ENCODE peak calls at places on chromosomes 2 and 18, in nine cellular contexts. Y is GM12891; C is HCEC 1CT; T is iris pigment epithelial cell; W is CD8-positive, alpha-beta memory T cell; D is NCI-H774; M is cardiac muscle cell; K is heart left ventricle; H is foreskin keratinocyte. R is an unnamed sample.

GRCh38 chr2:78780321-78780720 is 245.2 kb upstream of the REG3G start:
- DNase-seq in Y (no peak), C (no peak), T (no peak), W (no peak), D (peak), M (no peak), K (no peak), H (no peak), R (no peak)

GRCh38 chr2:213162515-213163118 is 11.2 kb upstream of the IKZF2 start:
- DNase-seq in Y (no peak), C (peak), T (peak), W (no peak), D (no peak), M (no peak), K (no peak), H (peak), R (no peak)

GRCh38 chr2:159064446-159065301 is 96.2 kb downstream of the TANC1 start:
- DNase-seq in Y (no peak), C (no peak), T (peak), W (no peak), D (no peak), M (peak), K (no peak), H (no peak), R (no peak)

GRCh38 chr2:242031481-242032019 is 162.0 kb downstream of the RTP5 start:
- DNase-seq in Y (no peak), C (peak), T (peak), W (peak), D (no peak), M (peak), K (no peak), H (peak), R (no peak)

GRCh38 chr2:56369316-56369715 is 185.5 kb downstream of the CCDC85A start:
- DNase-seq in Y (no peak), C (peak), T (peak), W (no peak), D (no peak), M (no peak), K (no peak), H (no peak), R (no peak)

GRCh38 chr2:20218331-20219320 is 6.3 kb downstream of the SDC1 start:
- DNase-seq in Y (no peak), C (no peak), T (no peak), W (peak), D (no peak), M (no peak), K (peak), H (no peak), R (no peak)

GRCh38 chr2:113285816-113286215 is 7.1 kb upstream of the PAX8 start:
- DNase-seq in Y (no peak), C (no peak), T (no peak), W (no peak), D (no peak), M (no peak), K (no peak), H (no peak), R (no peak)

GRCh38 chr2:143675006-143675405 is 545.8 kb downstream of the ARHGAP15 start:
- DNase-seq in Y (no peak), C (no peak), T (no peak), W (no peak), D (no peak), M (no peak), K (no peak), H (no peak), R (no peak)

GRCh38 chr2:232321817-232322559 is 56.6 kb upstream of the ALPP start:
- DNase-seq in Y (no peak), C (no peak), T (no peak), W (no peak), D (no peak), M (no peak), K (no peak), H (no peak), R (peak)

GRCh38 chr2:26904839-26905238 is 56.9 kb downstream of the DPYSL5 start:
- DNase-seq in Y (no peak), C (no peak), T (no peak), W (no peak), D (no peak), M (no peak), K (no peak), H (no peak), R (no peak)

GRCh38 chr18:22734812-22735627 is 198.1 kb upstream of the RBBP8 start:
- DNase-seq in Y (no peak), C (no peak), T (no peak), W (no peak), D (no peak), M (peak), K (no peak), H (no peak), R (peak)

GRCh38 chr2:169828141-169828811 is 1.0 kb downstream of the UBR3 start:
- DNase-seq in Y (peak), C (peak), T (peak), W (peak), D (no peak), M (peak), K (peak), H (no peak), R (peak)

GRCh38 chr18:63894367-63894766 is 6.9 kb downstream of the SERPINB2 start:
- DNase-seq in Y (no peak), C (no peak), T (no peak), W (no peak), D (no peak), M (no peak), K (no peak), H (no peak), R (no peak)

GRCh38 chr2:183125659-183126341 is 1.6 kb downstream of the NUP35 start:
- DNase-seq in Y (no peak), C (no peak), T (no peak), W (no peak), D (no peak), M (no peak), K (no peak), H (no peak), R (no peak)

GRCh38 chr2:50529600-50530218 is 502.2 kb downstream of the NRXN1 start:
- DNase-seq in Y (peak), C (peak), T (peak), W (no peak), D (peak), M (peak), K (no peak), H (no peak), R (no peak)

GRCh38 chr18:57771183-57771582 is 31.9 kb downstream of the ATP8B1 start:
- DNase-seq in Y (no peak), C (no peak), T (no peak), W (no peak), D (no peak), M (no peak), K (no peak), H (peak), R (no peak)

GRCh38 chr18:63460414-63460813 is 16.3 kb upstream of the SERPINB5 start:
- DNase-seq in Y (no peak), C (no peak), T (no peak), W (no peak), D (no peak), M (no peak), K (no peak), H (no peak), R (no peak)

GRCh38 chr2:36389081-36389480 is 33.5 kb downstream of the CRIM1 start:
- DNase-seq in Y (no peak), C (peak), T (peak), W (no peak), D (no peak), M (peak), K (no peak), H (no peak), R (no peak)

GRCh38 chr2:3289526-3289925 is 88.1 kb downstream of the EIPR1 start:
- DNase-seq in Y (no peak), C (no peak), T (no peak), W (no peak), D (no peak), M (no peak), K (no peak), H (no peak), R (no peak)

R was measured in psoas muscle.